ENCODE peak calls at places on chromosomes 3 and 15, in ten cellular contexts. I is left lung; N is astrocyte; C is CD4-positive, CD25-positive, alpha-beta regulatory T cell; U is HL-60; S is upper lobe of right lung; F is WERI-Rb-1; E is suprapubic skin; H is cardiac muscle cell; L is aorta. M is an unnamed sample.

GRCh38 chr3:108008931-108009635 is 81.7 kb downstream of the CD47 start:
- DNase-seq in I (no peak), N (peak; percentile 95), C (no peak), U (no peak), S (no peak), F (peak; percentile 18), E (no peak), H (peak; percentile 93), L (no peak), M (no peak)

GRCh38 chr15:92494791-92495190 is 101.1 kb downstream of the ST8SIA2 start:
- DNase-seq in I (no peak), N (no peak), C (no peak), U (no peak), S (no peak), F (no peak), E (no peak), H (no peak), L (no peak), M (no peak)

GRCh38 chr15:42207674-42208579 is at the start of gene VPS39:
- DNase-seq in I (peak; percentile 87), N (peak; percentile 80), C (peak; percentile 81), U (peak; percentile 89), S (peak; percentile 92), F (peak; percentile 88), E (peak; percentile 94), H (peak; percentile 90), L (peak; percentile 95), M (peak; percentile 76)

GRCh38 chr3:157201648-157202278 is 41.8 kb upstream of the CCNL1 start:
- DNase-seq in I (no peak), N (peak; percentile 36), C (peak; percentile 23), U (no peak), S (no peak), F (no peak), E (no peak), H (peak; percentile 74), L (no peak), M (no peak)

GRCh38 chr3:156677120-156677479 is 2.7 kb downstream of the TIPARP start:
- DNase-seq in I (no peak), N (no peak), C (peak; percentile 70), U (no peak), S (no peak), F (no peak), E (no peak), H (no peak), L (no peak), M (peak; percentile 55)

GRCh38 chr3:76826915-76827314 is 213.0 kb upstream of the ROBO2 start:
- DNase-seq in I (no peak), N (no peak), C (no peak), U (no peak), S (no peak), F (no peak), E (no peak), H (no peak), L (no peak), M (no peak)

GRCh38 chr15:59364238-59364637 is 8.4 kb downstream of the MYO1E start:
- DNase-seq in I (no peak), N (peak; percentile 46), C (no peak), U (no peak), S (no peak), F (no peak), E (no peak), H (no peak), L (no peak), M (no peak)

GRCh38 chr3:23421811-23422510 is 218.8 kb downstream of the UBE2E2 start:
- DNase-seq in I (no peak), N (no peak), C (no peak), U (no peak), S (no peak), F (no peak), E (no peak), H (peak; percentile 9), L (no peak), M (no peak)

GRCh38 chr15:41992151-41992802 is 19.9 kb upstream of the EHD4 start:
- DNase-seq in I (no peak), N (no peak), C (no peak), U (no peak), S (peak; percentile 54), F (no peak), E (no peak), H (no peak), L (peak; percentile 45), M (no peak)

GRCh38 chr3:129001817-129002572 is 891 bp downstream of the EFCC1 start:
- DNase-seq in I (no peak), N (no peak), C (no peak), U (peak; percentile 33), S (no peak), F (no peak), E (no peak), H (no peak), L (no peak), M (peak; percentile 39)

GRCh38 chr3:54047568-54047967 is 74.8 kb upstream of the CACNA2D3 start:
- DNase-seq in I (no peak), N (peak; percentile 34), C (no peak), U (no peak), S (no peak), F (no peak), E (no peak), H (peak; percentile 54), L (no peak), M (no peak)

GRCh38 chr3:171712168-171712938 is 97.9 kb downstream of the PLD1 start:
- DNase-seq in I (no peak), N (peak; percentile 75), C (no peak), U (no peak), S (no peak), F (no peak), E (no peak), H (peak; percentile 38), L (no peak), M (no peak)

GRCh38 chr3:149848688-149849087 is 35.7 kb downstream of the RNF13 start:
- DNase-seq in I (no peak), N (no peak), C (no peak), U (no peak), S (no peak), F (no peak), E (no peak), H (no peak), L (no peak), M (no peak)

GRCh38 chr3:95154775-95155174 is 1091.9 kb downstream of the NSUN3 start:
- DNase-seq in I (no peak), N (peak; percentile 49), C (no peak), U (no peak), S (no peak), F (no peak), E (no peak), H (no peak), L (no peak), M (no peak)

GRCh38 chr3:171468296-171468906 is 8.2 kb upstream of the TNIK start:
- DNase-seq in I (no peak), N (no peak), C (no peak), U (no peak), S (no peak), F (no peak), E (no peak), H (no peak), L (no peak), M (no peak)

GRCh38 chr3:39013921-39014509 is 37.7 kb downstream of the SCN11A start:
- DNase-seq in I (no peak), N (no peak), C (no peak), U (no peak), S (no peak), F (no peak), E (no peak), H (no peak), L (no peak), M (no peak)

GRCh38 chr15:55834331-55834730 is 91.4 kb upstream of the PRTG start:
- DNase-seq in I (no peak), N (peak; percentile 44), C (no peak), U (no peak), S (no peak), F (no peak), E (no peak), H (peak; percentile 24), L (no peak), M (no peak)

GRCh38 chr3:114406286-114406685 is 112.5 kb downstream of the TIGIT start:
- DNase-seq in I (no peak), N (no peak), C (no peak), U (no peak), S (no peak), F (no peak), E (no peak), H (no peak), L (no peak), M (no peak)

GRCh38 chr3:151085227-151085888 is at the start of gene MED12L:
- DNase-seq in I (peak; percentile 74), N (peak; percentile 74), C (no peak), U (peak; percentile 59), S (peak; percentile 88), F (peak; percentile 75), E (no peak), H (peak; percentile 81), L (peak; percentile 91), M (peak; percentile 24)

GRCh38 chr15:30001592-30001991 is 81.2 kb upstream of the GOLGA8J start:
- DNase-seq in I (no peak), N (no peak), C (no peak), U (no peak), S (no peak), F (no peak), E (no peak), H (no peak), L (no peak), M (no peak)

GRCh38 chr3:134663646-134664456 is 13.0 kb upstream of the KY start:
- DNase-seq in I (no peak), N (peak; percentile 47), C (no peak), U (no peak), S (no peak), F (no peak), E (no peak), H (peak; percentile 66), L (peak; percentile 73), M (no peak)

GRCh38 chr3:71786551-71786950 is 1.6 kb upstream of the PROK2 start:
- DNase-seq in I (no peak), N (no peak), C (no peak), U (no peak), S (no peak), F (no peak), E (no peak), H (no peak), L (no peak), M (no peak)
- H3K27ac ChIP-seq in I (no peak overlapping the region), N (no peak overlapping the region), C (no peak overlapping the region), U (no peak overlapping the region), S (no peak overlapping the region), F (no peak overlapping the region), E (no peak overlapping the region), H (no peak overlapping the region), L (no peak overlapping the region), M (no peak overlapping the region)

GRCh38 chr3:29486917-29487316 is 206.0 kb downstream of the RBMS3 start:
- DNase-seq in I (no peak), N (no peak), C (no peak), U (no peak), S (no peak), F (no peak), E (no peak), H (no peak), L (no peak), M (no peak)
- H3K27ac ChIP-seq in I (no peak overlapping the region), N (no peak overlapping the region), C (no peak overlapping the region), U (no peak overlapping the region), S (no peak overlapping the region), F (no peak overlapping the region), E (no peak overlapping the region), H (no peak overlapping the region), L (no peak overlapping the region), M (no peak overlapping the region)

GRCh38 chr3:13526626-13526949 is 22.3 kb upstream of the FBLN2 start:
- DNase-seq in I (no peak), N (no peak), C (no peak), U (no peak), S (no peak), F (no peak), E (no peak), H (no peak), L (no peak), M (no peak)
- H3K27ac ChIP-seq in I (no peak overlapping the region), N (no peak overlapping the region), C (no peak overlapping the region), U (no peak overlapping the region), S (peak overlapping the region; percentile 30), F (peak overlapping the region; percentile 64), E (peak overlapping the region; percentile 89), H (no peak overlapping the region), L (no peak overlapping the region), M (no peak overlapping the region)

GRCh38 chr3:179449621-179450020 is 1.6 kb downstream of the GNB4 start:
- DNase-seq in I (no peak), N (peak; percentile 39), C (no peak), U (no peak), S (no peak), F (no peak), E (no peak), H (peak; percentile 19), L (no peak), M (no peak)
- H3K27ac ChIP-seq in I (peak overlapping the region; percentile 98), N (peak overlapping the region; percentile 89), C (no peak overlapping the region), U (peak overlapping the region; percentile 90), S (peak overlapping the region; percentile 90), F (no peak overlapping the region), E (peak overlapping the region; percentile 94), H (no peak overlapping the region), L (peak overlapping the region; percentile 72), M (no peak overlapping the region)

M was measured in naive thymus-derived CD4-positive, alpha-beta T cell.